ENCODE peak calls at places on chromosome 17, in four cellular contexts. One of them, this sample, is unnamed.

GRCh38 chr17:54530398-54530797 is 370.3 kb upstream of the TOM1L1 start:
- DNase-seq in EL: no peak
- DNase-seq in D341Med: no peak
- DNase-seq in stimulated activated CD4-positive, alpha-beta T cell treated with anti-CD3 and anti-CD28 coated beads, Interleukin-1b, Interleukin-23, amount 100 ng/mL, for 24 hours: no peak
- DNase-seq in this sample: no peak

GRCh38 chr17:8225813-8226535 is 15.6 kb upstream of the AURKB start:
- DNase-seq in EL: peak
- DNase-seq in D341Med: no peak
- DNase-seq in stimulated activated CD4-positive, alpha-beta T cell treated with anti-CD3 and anti-CD28 coated beads, Interleukin-1b, Interleukin-23, amount 100 ng/mL, for 24 hours: peak
- DNase-seq in this sample: peak

GRCh38 chr17:72763981-72764380 is 328.5 kb downstream of the SLC39A11 start:
- DNase-seq in EL: no peak
- DNase-seq in D341Med: no peak
- DNase-seq in stimulated activated CD4-positive, alpha-beta T cell treated with anti-CD3 and anti-CD28 coated beads, Interleukin-1b, Interleukin-23, amount 100 ng/mL, for 24 hours: no peak
- DNase-seq in this sample: no peak

GRCh38 chr17:79916991-79917901 is 78.0 kb upstream of the CBX4 start:
- DNase-seq in EL: no peak
- DNase-seq in D341Med: no peak
- DNase-seq in stimulated activated CD4-positive, alpha-beta T cell treated with anti-CD3 and anti-CD28 coated beads, Interleukin-1b, Interleukin-23, amount 100 ng/mL, for 24 hours: no peak
- DNase-seq in this sample: no peak

GRCh38 chr17:1736348-1737281 is 6.1 kb upstream of the SERPINF2 start:
- DNase-seq in EL: peak
- DNase-seq in D341Med: no peak
- DNase-seq in stimulated activated CD4-positive, alpha-beta T cell treated with anti-CD3 and anti-CD28 coated beads, Interleukin-1b, Interleukin-23, amount 100 ng/mL, for 24 hours: peak
- DNase-seq in this sample: no peak

GRCh38 chr17:39486242-39486641 is 25.0 kb downstream of the CDK12 start:
- DNase-seq in EL: peak
- DNase-seq in D341Med: no peak
- DNase-seq in stimulated activated CD4-positive, alpha-beta T cell treated with anti-CD3 and anti-CD28 coated beads, Interleukin-1b, Interleukin-23, amount 100 ng/mL, for 24 hours: no peak
- DNase-seq in this sample: peak

GRCh38 chr17:15393414-15393813 is 52.0 kb upstream of the TEKT3 start:
- DNase-seq in EL: no peak
- DNase-seq in D341Med: no peak
- DNase-seq in stimulated activated CD4-positive, alpha-beta T cell treated with anti-CD3 and anti-CD28 coated beads, Interleukin-1b, Interleukin-23, amount 100 ng/mL, for 24 hours: no peak
- DNase-seq in this sample: no peak

GRCh38 chr17:81599719-81600486 is 37.0 kb downstream of the NPLOC4 start:
- DNase-seq in EL: peak
- DNase-seq in D341Med: no peak
- DNase-seq in stimulated activated CD4-positive, alpha-beta T cell treated with anti-CD3 and anti-CD28 coated beads, Interleukin-1b, Interleukin-23, amount 100 ng/mL, for 24 hours: no peak
- DNase-seq in this sample: no peak

GRCh38 chr17:49694847-49695697 is 12.7 kb downstream of the SLC35B1 start:
- DNase-seq in EL: peak
- DNase-seq in D341Med: peak
- DNase-seq in stimulated activated CD4-positive, alpha-beta T cell treated with anti-CD3 and anti-CD28 coated beads, Interleukin-1b, Interleukin-23, amount 100 ng/mL, for 24 hours: peak
- DNase-seq in this sample: no peak

GRCh38 chr17:66431080-66431795 is 128.8 kb downstream of the PRKCA start:
- DNase-seq in EL: peak
- DNase-seq in D341Med: no peak
- DNase-seq in stimulated activated CD4-positive, alpha-beta T cell treated with anti-CD3 and anti-CD28 coated beads, Interleukin-1b, Interleukin-23, amount 100 ng/mL, for 24 hours: no peak
- DNase-seq in this sample: no peak

GRCh38 chr17:43791589-43791988 is 11.4 kb downstream of the CFAP97D1 start:
- DNase-seq in EL: peak
- DNase-seq in D341Med: peak
- DNase-seq in stimulated activated CD4-positive, alpha-beta T cell treated with anti-CD3 and anti-CD28 coated beads, Interleukin-1b, Interleukin-23, amount 100 ng/mL, for 24 hours: no peak
- DNase-seq in this sample: peak

GRCh38 chr17:68608515-68609130 is 7.5 kb upstream of the FAM20A start:
- DNase-seq in EL: no peak
- DNase-seq in D341Med: no peak
- DNase-seq in stimulated activated CD4-positive, alpha-beta T cell treated with anti-CD3 and anti-CD28 coated beads, Interleukin-1b, Interleukin-23, amount 100 ng/mL, for 24 hours: no peak
- DNase-seq in this sample: no peak

GRCh38 chr17:62807812-62808575 is at the start of gene MARCHF10:
- DNase-seq in EL: peak
- DNase-seq in D341Med: peak
- DNase-seq in stimulated activated CD4-positive, alpha-beta T cell treated with anti-CD3 and anti-CD28 coated beads, Interleukin-1b, Interleukin-23, amount 100 ng/mL, for 24 hours: peak
- DNase-seq in this sample: no peak

GRCh38 chr17:32319548-32319905 is 22.4 kb downstream of the C17orf75 start:
- DNase-seq in EL: peak
- DNase-seq in D341Med: peak
- DNase-seq in stimulated activated CD4-positive, alpha-beta T cell treated with anti-CD3 and anti-CD28 coated beads, Interleukin-1b, Interleukin-23, amount 100 ng/mL, for 24 hours: peak
- DNase-seq in this sample: peak

GRCh38 chr17:10779607-10780006 is 24.3 kb downstream of the TMEM238L start:
- DNase-seq in EL: no peak
- DNase-seq in D341Med: no peak
- DNase-seq in stimulated activated CD4-positive, alpha-beta T cell treated with anti-CD3 and anti-CD28 coated beads, Interleukin-1b, Interleukin-23, amount 100 ng/mL, for 24 hours: no peak
- DNase-seq in this sample: no peak

GRCh38 chr17:56699186-56699895 is 105.8 kb downstream of the NOG start:
- DNase-seq in EL: peak
- DNase-seq in D341Med: peak
- DNase-seq in stimulated activated CD4-positive, alpha-beta T cell treated with anti-CD3 and anti-CD28 coated beads, Interleukin-1b, Interleukin-23, amount 100 ng/mL, for 24 hours: no peak
- DNase-seq in this sample: peak

GRCh38 chr17:19534562-19535149 is 1.0 kb downstream of the SLC47A1 start:
- DNase-seq in EL: no peak
- DNase-seq in D341Med: no peak
- DNase-seq in stimulated activated CD4-positive, alpha-beta T cell treated with anti-CD3 and anti-CD28 coated beads, Interleukin-1b, Interleukin-23, amount 100 ng/mL, for 24 hours: peak
- DNase-seq in this sample: peak

GRCh38 chr17:2405247-2405926 is 4.5 kb upstream of the MNT start:
- DNase-seq in EL: peak
- DNase-seq in D341Med: no peak
- DNase-seq in stimulated activated CD4-positive, alpha-beta T cell treated with anti-CD3 and anti-CD28 coated beads, Interleukin-1b, Interleukin-23, amount 100 ng/mL, for 24 hours: no peak
- DNase-seq in this sample: peak

GRCh38 chr17:27552467-27552779 is 78.6 kb upstream of the LGALS9 start:
- DNase-seq in EL: peak
- DNase-seq in D341Med: no peak
- DNase-seq in stimulated activated CD4-positive, alpha-beta T cell treated with anti-CD3 and anti-CD28 coated beads, Interleukin-1b, Interleukin-23, amount 100 ng/mL, for 24 hours: no peak
- DNase-seq in this sample: peak

GRCh38 chr17:64741924-64742670 is 80.0 kb upstream of the SMURF2 start:
- DNase-seq in EL: peak
- DNase-seq in D341Med: no peak
- DNase-seq in stimulated activated CD4-positive, alpha-beta T cell treated with anti-CD3 and anti-CD28 coated beads, Interleukin-1b, Interleukin-23, amount 100 ng/mL, for 24 hours: no peak
- DNase-seq in this sample: peak

GRCh38 chr17:80453980-80454556 is 22.3 kb downstream of the NPTX1 start:
- DNase-seq in EL: no peak
- DNase-seq in D341Med: no peak
- DNase-seq in stimulated activated CD4-positive, alpha-beta T cell treated with anti-CD3 and anti-CD28 coated beads, Interleukin-1b, Interleukin-23, amount 100 ng/mL, for 24 hours: no peak
- DNase-seq in this sample: no peak

GRCh38 chr17:64074704-64075484 is 54.5 kb upstream of the ICAM2 start:
- DNase-seq in EL: peak
- DNase-seq in D341Med: no peak
- DNase-seq in stimulated activated CD4-positive, alpha-beta T cell treated with anti-CD3 and anti-CD28 coated beads, Interleukin-1b, Interleukin-23, amount 100 ng/mL, for 24 hours: no peak
- DNase-seq in this sample: no peak

GRCh38 chr17:67425571-67426160 is 48.6 kb downstream of the PITPNC1 start:
- DNase-seq in EL: no peak
- DNase-seq in D341Med: no peak
- DNase-seq in stimulated activated CD4-positive, alpha-beta T cell treated with anti-CD3 and anti-CD28 coated beads, Interleukin-1b, Interleukin-23, amount 100 ng/mL, for 24 hours: no peak
- DNase-seq in this sample: no peak

GRCh38 chr17:78174870-78175642 is 6.7 kb downstream of the SYNGR2 start:
- DNase-seq in EL: no peak
- DNase-seq in D341Med: no peak
- DNase-seq in stimulated activated CD4-positive, alpha-beta T cell treated with anti-CD3 and anti-CD28 coated beads, Interleukin-1b, Interleukin-23, amount 100 ng/mL, for 24 hours: no peak
- DNase-seq in this sample: no peak

GRCh38 chr17:47945529-47946508 is 4.4 kb downstream of the PNPO start:
- DNase-seq in EL: no peak
- DNase-seq in D341Med: no peak
- DNase-seq in stimulated activated CD4-positive, alpha-beta T cell treated with anti-CD3 and anti-CD28 coated beads, Interleukin-1b, Interleukin-23, amount 100 ng/mL, for 24 hours: no peak
- DNase-seq in this sample: no peak

GRCh38 chr17:79065105-79065670 is 9.4 kb upstream of the ENGASE start:
- DNase-seq in EL: peak
- DNase-seq in D341Med: peak
- DNase-seq in stimulated activated CD4-positive, alpha-beta T cell treated with anti-CD3 and anti-CD28 coated beads, Interleukin-1b, Interleukin-23, amount 100 ng/mL, for 24 hours: peak
- DNase-seq in this sample: peak

GRCh38 chr17:81440511-81441244 is 45.4 kb downstream of the BAHCC1 start:
- DNase-seq in EL: no peak
- DNase-seq in D341Med: peak
- DNase-seq in stimulated activated CD4-positive, alpha-beta T cell treated with anti-CD3 and anti-CD28 coated beads, Interleukin-1b, Interleukin-23, amount 100 ng/mL, for 24 hours: no peak
- DNase-seq in this sample: no peak

GRCh38 chr17:78528541-78528940 is 48.7 kb downstream of the DNAH17 start:
- DNase-seq in EL: no peak
- DNase-seq in D341Med: peak
- DNase-seq in stimulated activated CD4-positive, alpha-beta T cell treated with anti-CD3 and anti-CD28 coated beads, Interleukin-1b, Interleukin-23, amount 100 ng/mL, for 24 hours: no peak
- DNase-seq in this sample: no peak

GRCh38 chr17:75846701-75847594 is 2.7 kb upstream of the UNC13D start:
- DNase-seq in EL: no peak
- DNase-seq in D341Med: no peak
- DNase-seq in stimulated activated CD4-positive, alpha-beta T cell treated with anti-CD3 and anti-CD28 coated beads, Interleukin-1b, Interleukin-23, amount 100 ng/mL, for 24 hours: no peak
- DNase-seq in this sample: no peak

GRCh38 chr17:64343833-64344637 is 46.6 kb downstream of the PECAM1 start:
- DNase-seq in EL: peak
- DNase-seq in D341Med: no peak
- DNase-seq in stimulated activated CD4-positive, alpha-beta T cell treated with anti-CD3 and anti-CD28 coated beads, Interleukin-1b, Interleukin-23, amount 100 ng/mL, for 24 hours: no peak
- DNase-seq in this sample: peak

GRCh38 chr17:5785343-5785742 is 201.0 kb upstream of the NLRP1 start:
- DNase-seq in EL: peak
- DNase-seq in D341Med: no peak
- DNase-seq in stimulated activated CD4-positive, alpha-beta T cell treated with anti-CD3 and anti-CD28 coated beads, Interleukin-1b, Interleukin-23, amount 100 ng/mL, for 24 hours: no peak
- DNase-seq in this sample: no peak

GRCh38 chr17:31724026-31724425 is 135.0 kb downstream of the COPRS start:
- DNase-seq in EL: peak
- DNase-seq in D341Med: no peak
- DNase-seq in stimulated activated CD4-positive, alpha-beta T cell treated with anti-CD3 and anti-CD28 coated beads, Interleukin-1b, Interleukin-23, amount 100 ng/mL, for 24 hours: no peak
- DNase-seq in this sample: peak

GRCh38 chr17:33482636-33483035 is 189.5 kb upstream of the ASIC2 start:
- DNase-seq in EL: no peak
- DNase-seq in D341Med: no peak
- DNase-seq in stimulated activated CD4-positive, alpha-beta T cell treated with anti-CD3 and anti-CD28 coated beads, Interleukin-1b, Interleukin-23, amount 100 ng/mL, for 24 hours: no peak
- DNase-seq in this sample: no peak